ENCODE peak calls at places on chromosomes 13 and 19, in seven cellular contexts. One of them, this sample, is unnamed.
A peak's percentile ranks its signal among the peaks of the same experiment; 100 is the strongest.

GRCh38 chr13:99200433-99201167 is at the start of gene UBAC2:
- DNase-seq in mesenchymal stem cell: peak; percentile 92
- DNase-seq in Karpas-422: peak; percentile 98
- DNase-seq in astrocyte of the spinal cord: peak; percentile 94
- DNase-seq in fibroblast of lung: peak; percentile 93
- DNase-seq in AG04450: peak; percentile 86
- DNase-seq in neural progenitor cell: peak; percentile 98
- DNase-seq in this sample: peak; percentile 94

GRCh38 chr19:23203841-23204344 is 46.3 kb downstream of the ZNF724 start:
- DNase-seq in mesenchymal stem cell: no peak
- DNase-seq in Karpas-422: no peak
- DNase-seq in astrocyte of the spinal cord: no peak
- DNase-seq in fibroblast of lung: no peak
- DNase-seq in AG04450: no peak
- DNase-seq in neural progenitor cell: no peak
- DNase-seq in this sample: no peak

GRCh38 chr19:18194554-18195238 is 1.7 kb downstream of the MPV17L2 start:
- DNase-seq in mesenchymal stem cell: peak; percentile 24
- DNase-seq in Karpas-422: peak; percentile 80
- DNase-seq in astrocyte of the spinal cord: peak; percentile 37
- DNase-seq in fibroblast of lung: peak; percentile 42
- DNase-seq in AG04450: no peak
- DNase-seq in neural progenitor cell: peak; percentile 58
- DNase-seq in this sample: peak; percentile 78

GRCh38 chr19:6020166-6020967 is 42.4 kb upstream of the RANBP3 start:
- DNase-seq in mesenchymal stem cell: peak; percentile 85
- DNase-seq in Karpas-422: no peak
- DNase-seq in astrocyte of the spinal cord: no peak
- DNase-seq in fibroblast of lung: no peak
- DNase-seq in AG04450: no peak
- DNase-seq in neural progenitor cell: no peak
- DNase-seq in this sample: no peak

GRCh38 chr19:1873524-1874473 is 10.4 kb upstream of the KLF16 start:
- DNase-seq in mesenchymal stem cell: no peak
- DNase-seq in Karpas-422: no peak
- DNase-seq in astrocyte of the spinal cord: no peak
- DNase-seq in fibroblast of lung: no peak
- DNase-seq in AG04450: no peak
- DNase-seq in neural progenitor cell: no peak
- DNase-seq in this sample: peak; percentile 50

GRCh38 chr13:21348771-21349170 is 110.3 kb downstream of the ZDHHC20 start:
- DNase-seq in mesenchymal stem cell: no peak
- DNase-seq in Karpas-422: peak; percentile 58
- DNase-seq in astrocyte of the spinal cord: no peak
- DNase-seq in fibroblast of lung: no peak
- DNase-seq in AG04450: no peak
- DNase-seq in neural progenitor cell: no peak
- DNase-seq in this sample: no peak

GRCh38 chr19:52464798-52465470 is 11.6 kb downstream of the ZNF578 start:
- DNase-seq in mesenchymal stem cell: no peak
- DNase-seq in Karpas-422: no peak
- DNase-seq in astrocyte of the spinal cord: no peak
- DNase-seq in fibroblast of lung: no peak
- DNase-seq in AG04450: no peak
- DNase-seq in neural progenitor cell: peak; percentile 79
- DNase-seq in this sample: no peak

GRCh38 chr13:24719139-24719538 is 38.9 kb downstream of the ATP12A start:
- DNase-seq in mesenchymal stem cell: no peak
- DNase-seq in Karpas-422: no peak
- DNase-seq in astrocyte of the spinal cord: no peak
- DNase-seq in fibroblast of lung: no peak
- DNase-seq in AG04450: no peak
- DNase-seq in neural progenitor cell: no peak
- DNase-seq in this sample: no peak

GRCh38 chr19:51317381-51317780 is 5.9 kb downstream of the IGLON5 start:
- DNase-seq in mesenchymal stem cell: no peak
- DNase-seq in Karpas-422: no peak
- DNase-seq in astrocyte of the spinal cord: no peak
- DNase-seq in fibroblast of lung: no peak
- DNase-seq in AG04450: no peak
- DNase-seq in neural progenitor cell: no peak
- DNase-seq in this sample: no peak

GRCh38 chr19:6767357-6768235 is at the start of gene SH2D3A:
- DNase-seq in mesenchymal stem cell: peak; percentile 19
- DNase-seq in Karpas-422: peak; percentile 98
- DNase-seq in astrocyte of the spinal cord: no peak
- DNase-seq in fibroblast of lung: peak; percentile 34
- DNase-seq in AG04450: no peak
- DNase-seq in neural progenitor cell: peak; percentile 96
- DNase-seq in this sample: peak; percentile 95

GRCh38 chr13:105291987-105292386 is 1243.5 kb downstream of the EFNB2 start:
- DNase-seq in mesenchymal stem cell: no peak
- DNase-seq in Karpas-422: no peak
- DNase-seq in astrocyte of the spinal cord: no peak
- DNase-seq in fibroblast of lung: no peak
- DNase-seq in AG04450: no peak
- DNase-seq in neural progenitor cell: no peak
- DNase-seq in this sample: no peak

GRCh38 chr13:25034173-25034572 is 61.8 kb upstream of the PABPC3 start:
- DNase-seq in mesenchymal stem cell: no peak
- DNase-seq in Karpas-422: no peak
- DNase-seq in astrocyte of the spinal cord: no peak
- DNase-seq in fibroblast of lung: no peak
- DNase-seq in AG04450: no peak
- DNase-seq in neural progenitor cell: no peak
- DNase-seq in this sample: no peak

GRCh38 chr13:41742917-41743552 is 217.9 kb downstream of the VWA8 start:
- DNase-seq in mesenchymal stem cell: no peak
- DNase-seq in Karpas-422: no peak
- DNase-seq in astrocyte of the spinal cord: no peak
- DNase-seq in fibroblast of lung: no peak
- DNase-seq in AG04450: no peak
- DNase-seq in neural progenitor cell: no peak
- DNase-seq in this sample: no peak

GRCh38 chr13:32264407-32264806 is 50.8 kb downstream of the ZAR1L start:
- DNase-seq in mesenchymal stem cell: peak; percentile 70
- DNase-seq in Karpas-422: peak; percentile 1
- DNase-seq in astrocyte of the spinal cord: peak; percentile 58
- DNase-seq in fibroblast of lung: peak; percentile 58
- DNase-seq in AG04450: no peak
- DNase-seq in neural progenitor cell: no peak
- DNase-seq in this sample: no peak

GRCh38 chr19:21921691-21922180 is 85.8 kb upstream of the ZNF43 start:
- DNase-seq in mesenchymal stem cell: no peak
- DNase-seq in Karpas-422: no peak
- DNase-seq in astrocyte of the spinal cord: no peak
- DNase-seq in fibroblast of lung: no peak
- DNase-seq in AG04450: no peak
- DNase-seq in neural progenitor cell: no peak
- DNase-seq in this sample: no peak

GRCh38 chr13:41179593-41180250 is 14.6 kb downstream of the KBTBD7 start:
- DNase-seq in mesenchymal stem cell: peak; percentile 6
- DNase-seq in Karpas-422: no peak
- DNase-seq in astrocyte of the spinal cord: peak; percentile 45
- DNase-seq in fibroblast of lung: peak; percentile 37
- DNase-seq in AG04450: no peak
- DNase-seq in neural progenitor cell: no peak
- DNase-seq in this sample: no peak

GRCh38 chr13:33639640-33640080 is 178.3 kb upstream of the RFC3 start:
- DNase-seq in mesenchymal stem cell: no peak
- DNase-seq in Karpas-422: peak; percentile 73
- DNase-seq in astrocyte of the spinal cord: no peak
- DNase-seq in fibroblast of lung: no peak
- DNase-seq in AG04450: no peak
- DNase-seq in neural progenitor cell: no peak
- DNase-seq in this sample: no peak

GRCh38 chr19:53927745-53928144 is 18.7 kb downstream of the CACNG7 start:
- DNase-seq in mesenchymal stem cell: peak; percentile 46
- DNase-seq in Karpas-422: peak; percentile 80
- DNase-seq in astrocyte of the spinal cord: peak; percentile 54
- DNase-seq in fibroblast of lung: peak; percentile 62
- DNase-seq in AG04450: peak; percentile 26
- DNase-seq in neural progenitor cell: peak; percentile 91
- DNase-seq in this sample: peak; percentile 74

GRCh38 chr13:99346328-99347070 is 39.3 kb upstream of the GPR183 start:
- DNase-seq in mesenchymal stem cell: no peak
- DNase-seq in Karpas-422: no peak
- DNase-seq in astrocyte of the spinal cord: no peak
- DNase-seq in fibroblast of lung: no peak
- DNase-seq in AG04450: no peak
- DNase-seq in neural progenitor cell: no peak
- DNase-seq in this sample: no peak

GRCh38 chr19:1830568-1830967 is 17.7 kb downstream of the REXO1 start:
- DNase-seq in mesenchymal stem cell: no peak
- DNase-seq in Karpas-422: no peak
- DNase-seq in astrocyte of the spinal cord: no peak
- DNase-seq in fibroblast of lung: no peak
- DNase-seq in AG04450: no peak
- DNase-seq in neural progenitor cell: no peak
- DNase-seq in this sample: no peak

GRCh38 chr13:76556632-76557031 is 329.6 kb downstream of the KCTD12 start:
- DNase-seq in mesenchymal stem cell: no peak
- DNase-seq in Karpas-422: no peak
- DNase-seq in astrocyte of the spinal cord: no peak
- DNase-seq in fibroblast of lung: no peak
- DNase-seq in AG04450: no peak
- DNase-seq in neural progenitor cell: no peak
- DNase-seq in this sample: no peak

DNA sequence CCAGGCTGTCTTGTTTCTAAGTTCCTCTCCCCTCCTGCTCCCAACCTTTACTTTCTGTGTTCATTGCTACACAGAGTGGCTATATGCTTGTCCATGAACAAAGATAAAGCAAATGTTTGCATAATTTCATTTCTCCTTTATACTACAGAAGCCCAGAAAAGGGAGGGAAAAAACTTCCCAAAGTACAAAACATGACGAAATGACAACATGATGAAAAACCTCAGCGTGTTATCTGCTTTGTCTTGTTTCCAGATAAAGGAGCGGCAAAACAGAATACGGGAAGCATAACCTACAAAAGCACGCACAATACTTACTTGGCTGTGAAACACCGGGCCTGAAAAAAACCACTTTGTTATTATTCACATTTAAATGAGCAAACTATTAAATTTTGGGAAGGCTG is 336.8 kb downstream of the DNAJC15 start:
- DNase-seq in mesenchymal stem cell: no peak
- DNase-seq in Karpas-422: no peak
- DNase-seq in astrocyte of the spinal cord: no peak
- DNase-seq in fibroblast of lung: no peak
- DNase-seq in AG04450: no peak
- DNase-seq in neural progenitor cell: no peak
- DNase-seq in this sample: no peak
- H3K4me3 ChIP-seq in mesenchymal stem cell: no peak overlapping the region
- H3K4me3 ChIP-seq in Karpas-422: no peak overlapping the region
- H3K4me3 ChIP-seq in astrocyte of the spinal cord: no peak overlapping the region
- H3K4me3 ChIP-seq in fibroblast of lung: no peak overlapping the region
- H3K4me3 ChIP-seq in AG04450: no peak overlapping the region
- H3K4me3 ChIP-seq in neural progenitor cell: no peak overlapping the region
- H3K4me3 ChIP-seq in this sample: peak overlapping the region; percentile 0

GRCh38 chr19:47274891-47275865 is 493 bp downstream of the INAFM1 start:
- DNase-seq in mesenchymal stem cell: peak; percentile 48
- DNase-seq in Karpas-422: peak; percentile 51
- DNase-seq in astrocyte of the spinal cord: peak; percentile 34
- DNase-seq in fibroblast of lung: no peak
- DNase-seq in AG04450: no peak
- DNase-seq in neural progenitor cell: peak; percentile 72
- DNase-seq in this sample: no peak
- H3K4me3 ChIP-seq in mesenchymal stem cell: peak overlapping the region; percentile 69
- H3K4me3 ChIP-seq in Karpas-422: peak overlapping the region; percentile 80
- H3K4me3 ChIP-seq in astrocyte of the spinal cord: peak overlapping the region; percentile 26
- H3K4me3 ChIP-seq in fibroblast of lung: no peak overlapping the region
- H3K4me3 ChIP-seq in AG04450: peak overlapping the region; percentile 57
- H3K4me3 ChIP-seq in neural progenitor cell: peak overlapping the region; percentile 66
- H3K4me3 ChIP-seq in this sample: peak overlapping the region; percentile 37

DNA sequence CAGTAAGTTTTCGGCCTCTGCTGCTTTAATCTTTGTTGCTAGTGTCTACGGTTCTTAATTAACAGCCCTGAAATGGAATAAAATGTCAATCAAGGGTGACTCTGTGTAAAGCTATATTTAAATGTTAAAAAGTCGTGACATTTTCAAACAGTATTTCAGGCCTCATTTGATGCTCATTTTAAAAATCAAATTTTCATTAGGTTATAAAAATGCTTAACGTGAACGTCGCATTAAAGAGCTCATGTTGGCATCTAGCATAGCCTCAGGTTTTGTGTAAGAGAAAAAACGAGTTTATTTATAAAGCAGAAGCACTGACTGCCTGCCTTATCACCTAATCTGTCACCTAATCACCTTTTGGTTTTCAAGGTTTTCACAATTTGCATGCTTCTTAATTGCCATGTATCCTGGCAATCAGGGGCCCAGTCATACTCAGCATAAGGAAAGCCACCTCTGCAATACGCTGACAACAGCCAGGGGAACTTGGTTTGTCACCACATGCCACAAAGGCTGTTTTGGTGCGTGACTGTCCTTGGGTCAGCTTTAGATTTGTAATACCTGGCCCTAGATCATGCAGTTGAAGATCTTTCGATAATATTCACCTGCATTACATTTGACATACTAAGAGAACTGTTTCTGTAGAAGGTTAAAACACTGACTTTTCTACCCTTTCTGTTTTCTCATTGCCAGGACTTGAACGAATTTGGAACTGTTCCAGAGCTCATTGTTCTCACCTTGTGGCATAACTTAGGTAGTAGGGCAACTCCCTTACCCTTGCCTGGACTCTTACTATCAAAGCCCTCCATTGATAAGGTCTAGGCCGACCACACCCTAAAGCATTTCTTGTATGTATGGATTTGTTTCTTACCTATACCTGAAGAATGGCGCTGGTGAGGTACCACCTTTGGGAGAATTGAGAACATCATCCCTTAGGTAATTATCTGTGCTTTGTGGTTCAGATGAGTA is 112.5 kb downstream of the TEX26 start:
- DNase-seq in mesenchymal stem cell: peak; percentile 21
- DNase-seq in Karpas-422: no peak
- DNase-seq in astrocyte of the spinal cord: peak; percentile 2
- DNase-seq in fibroblast of lung: no peak
- DNase-seq in AG04450: no peak
- DNase-seq in neural progenitor cell: no peak
- DNase-seq in this sample: no peak
- H3K4me3 ChIP-seq in mesenchymal stem cell: peak overlapping the region; percentile 28
- H3K4me3 ChIP-seq in Karpas-422: no peak overlapping the region
- H3K4me3 ChIP-seq in astrocyte of the spinal cord: no peak overlapping the region
- H3K4me3 ChIP-seq in fibroblast of lung: no peak overlapping the region
- H3K4me3 ChIP-seq in AG04450: no peak overlapping the region
- H3K4me3 ChIP-seq in neural progenitor cell: no peak overlapping the region
- H3K4me3 ChIP-seq in this sample: no peak overlapping the region

DNA sequence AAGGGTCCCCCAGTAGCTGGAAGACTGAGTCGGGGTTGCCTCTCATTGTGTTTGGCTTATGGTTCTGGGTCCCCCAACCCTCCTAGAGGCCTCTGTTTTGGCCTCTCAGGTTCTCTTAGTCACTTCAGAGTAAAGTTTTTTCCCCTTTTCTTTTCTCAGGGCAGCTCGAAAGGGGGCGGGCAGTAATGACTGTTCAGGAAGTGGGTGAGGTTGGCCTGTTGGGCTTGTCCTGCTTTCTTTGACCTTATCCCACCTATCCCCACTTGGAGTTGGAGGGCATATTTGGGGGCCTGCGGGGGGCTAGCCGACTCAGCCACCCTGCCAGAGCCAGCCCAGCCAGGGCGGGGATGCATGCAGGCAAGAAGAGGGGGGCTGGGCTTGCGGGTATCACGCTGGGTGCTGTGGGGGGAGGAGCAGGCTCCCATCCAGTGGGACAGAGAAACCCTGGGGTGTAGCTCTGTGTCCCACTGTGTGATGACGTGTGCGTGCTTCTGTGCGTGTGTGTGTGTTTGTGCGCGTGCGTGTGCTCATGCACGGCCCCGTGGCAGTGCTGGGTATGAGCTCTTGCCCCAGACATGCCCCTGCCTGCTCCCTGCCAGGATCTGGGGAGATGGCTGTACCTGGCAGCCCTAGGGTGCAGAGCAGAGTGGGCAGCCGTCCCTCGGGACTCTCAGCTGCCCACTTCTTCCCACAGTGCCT is 1.4 kb downstream of the CIC start:
- DNase-seq in mesenchymal stem cell: peak; percentile 73
- DNase-seq in Karpas-422: peak; percentile 79
- DNase-seq in astrocyte of the spinal cord: peak; percentile 71
- DNase-seq in fibroblast of lung: peak; percentile 61
- DNase-seq in AG04450: no peak
- DNase-seq in neural progenitor cell: no peak
- DNase-seq in this sample: no peak
- H3K4me3 ChIP-seq in mesenchymal stem cell: peak overlapping the region; percentile 96
- H3K4me3 ChIP-seq in Karpas-422: peak overlapping the region; percentile 74
- H3K4me3 ChIP-seq in astrocyte of the spinal cord: peak overlapping the region; percentile 81
- H3K4me3 ChIP-seq in fibroblast of lung: peak overlapping the region; percentile 84
- H3K4me3 ChIP-seq in AG04450: peak overlapping the region; percentile 89
- H3K4me3 ChIP-seq in neural progenitor cell: peak overlapping the region; percentile 91
- H3K4me3 ChIP-seq in this sample: peak overlapping the region; percentile 62

This sample was measured in HAP-1.